ENCODE peak calls at places on chromosomes 1 and 21, in seven cellular contexts. P is GM13976, K is right lobe of liver, Q is MCF 10A, B is PC-3, A is BJ, Y is ovary. I is an unnamed sample.

GRCh38 chr1:193971595-193971994 is 785.2 kb upstream of the B3GALT2 start:
- DNase-seq in P (no peak), K (no peak), A (peak), Y (no peak), Q (peak), B (peak), I (no peak)

GRCh38 chr21:41258617-41259016 is 58.0 kb upstream of the FAM3B start:
- DNase-seq in Y (no peak), B (peak), K (no peak), Q (peak), A (no peak), P (no peak), I (no peak)

GRCh38 chr1:195188821-195189220 is 1419.4 kb downstream of the KCNT2 start:
- DNase-seq in Y (no peak), B (peak), P (no peak), A (no peak), Q (peak), K (no peak), I (no peak)

GRCh38 chr1:44251989-44252625 is 38.8 kb downstream of the DMAP1 start:
- DNase-seq in A (no peak), B (no peak), Q (no peak), K (no peak), P (no peak), Y (no peak), I (no peak)

GRCh38 chr1:10734900-10735602 is 61.4 kb downstream of the CASZ1 start:
- DNase-seq in K (no peak), Y (no peak), P (no peak), Q (no peak), A (no peak), B (no peak), I (peak)

GRCh38 chr1:209235170-209235569 is 348.3 kb upstream of the CAMK1G start:
- DNase-seq in Y (no peak), B (no peak), A (no peak), Q (no peak), K (no peak), P (no peak), I (no peak)

GRCh38 chr1:86714561-86715244 is 10.3 kb downstream of the SH3GLB1 start:
- DNase-seq in A (no peak), Y (no peak), Q (peak), P (no peak), K (no peak), B (peak), I (no peak)

GRCh38 chr1:221712776-221713431 is 29.0 kb downstream of the DUSP10 start:
- DNase-seq in B (peak), A (no peak), P (peak), Q (no peak), Y (no peak), K (no peak), I (no peak)

GRCh38 chr1:28178690-28179485 is 2.4 kb upstream of the PTAFR start:
- DNase-seq in P (no peak), Y (no peak), B (no peak), K (no peak), Q (no peak), A (no peak), I (no peak)

GRCh38 chr1:63640633-63641567 is 47.7 kb downstream of the PGM1 start:
- DNase-seq in Y (no peak), P (no peak), A (no peak), Q (no peak), B (no peak), K (no peak), I (no peak)

GRCh38 chr21:33286600-33287456 is 20.7 kb downstream of the IL10RB start:
- DNase-seq in Q (peak), B (peak), P (no peak), A (no peak), K (no peak), Y (peak), I (no peak)

GRCh38 chr1:33641099-33641830 is 168.8 kb downstream of the ZSCAN20 start:
- DNase-seq in A (no peak), K (no peak), Y (no peak), Q (peak), B (peak), P (no peak), I (peak)

GRCh38 chr1:93579891-93580290 is 101.7 kb downstream of the BCAR3 start:
- DNase-seq in Y (peak), K (no peak), Q (peak), A (peak), B (peak), P (no peak), I (no peak)

GRCh38 chr1:95438213-95438948 is 204.4 kb downstream of the RWDD3 start:
- DNase-seq in Q (no peak), Y (no peak), K (no peak), A (no peak), P (no peak), B (no peak), I (no peak)

GRCh38 chr1:31571340-31572295 is 4.7 kb upstream of the TINAGL1 start:
- DNase-seq in A (no peak), B (no peak), Q (no peak), P (peak), Y (no peak), K (no peak), I (no peak)

GRCh38 chr1:162633327-162633762 is 1.1 kb downstream of the DDR2 start:
- DNase-seq in P (peak), Q (no peak), B (no peak), Y (no peak), A (no peak), K (no peak), I (no peak)

GRCh38 chr1:161131721-161132409 is 602 bp downstream of the DEDD start:
- DNase-seq in Y (no peak), B (no peak), K (no peak), P (no peak), A (no peak), Q (peak), I (peak)

GRCh38 chr1:54084794-54085193 is 31.4 kb downstream of the TCEANC2 start:
- DNase-seq in B (no peak), P (no peak), Y (no peak), A (no peak), Q (no peak), K (no peak), I (no peak)

GRCh38 chr1:213585402-213585801 is 402.4 kb upstream of the PROX1 start:
- DNase-seq in Y (no peak), B (no peak), Q (no peak), P (no peak), A (no peak), K (no peak), I (no peak)

GRCh38 chr1:207049514-207049913 is 1.5 kb downstream of the YOD1 start:
- DNase-seq in Y (no peak), K (no peak), Q (no peak), A (no peak), B (no peak), P (no peak), I (no peak)

GRCh38 chr1:32195972-32196823 is 4.2 kb upstream of the CCDC28B start:
- DNase-seq in A (no peak), Y (no peak), K (no peak), P (no peak), Q (no peak), B (no peak), I (no peak)

GRCh38 chr1:147336290-147336689 is 93.8 kb downstream of the CHD1L start:
- DNase-seq in Y (no peak), A (no peak), K (no peak), B (no peak), P (no peak), Q (no peak), I (no peak)

GRCh38 chr1:119316870-119317416 is 51.6 kb upstream of the HAO2 start:
- DNase-seq in Y (no peak), A (no peak), P (no peak), Q (no peak), K (no peak), B (peak), I (peak)

DNA sequence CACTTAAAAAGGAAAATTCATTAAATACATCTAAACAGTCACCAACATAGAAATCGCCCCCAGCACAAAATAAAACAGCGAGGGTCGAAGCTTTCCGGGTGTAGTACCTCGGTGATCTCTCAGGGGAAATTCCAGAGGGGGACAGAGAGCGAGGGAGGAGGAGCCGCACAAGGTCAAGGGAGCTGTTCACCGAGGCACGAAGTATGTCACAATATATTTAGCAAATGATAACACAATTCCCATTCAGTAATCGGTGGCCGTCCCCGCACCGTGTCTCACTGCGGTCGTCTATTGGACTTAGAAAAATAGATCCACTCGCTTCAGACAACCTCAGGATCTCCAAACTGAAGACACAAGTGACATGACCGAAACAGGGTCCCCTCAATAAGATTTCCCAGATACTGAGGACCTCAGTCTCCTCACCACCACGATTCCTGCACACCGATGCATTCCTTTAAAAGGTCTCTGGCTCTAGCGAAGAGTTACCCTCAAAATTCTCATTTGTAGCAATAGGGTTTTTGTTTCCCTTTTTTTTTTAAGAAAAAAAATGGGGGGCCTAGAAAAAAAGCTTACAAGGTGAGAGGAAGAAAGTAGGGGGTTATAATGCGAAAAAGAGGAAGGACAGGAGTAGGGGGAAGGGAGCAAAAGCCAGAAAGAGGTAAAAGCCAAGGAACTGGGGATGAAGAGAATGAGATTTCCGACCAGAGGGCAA is 1.1 kb downstream of the LPGAT1 start:
- DNase-seq in P (no peak), K (peak), A (no peak), Q (peak), B (no peak), Y (peak), I (peak)
- TF ChIP-seq CTCF in P (no peak), K (peak), A (peak), Q (no peak), B (no peak), Y (no peak), I (peak)

GRCh38 chr1:68281946-68282615 is 49.8 kb upstream of the WLS start:
- DNase-seq in B (no peak), Y (no peak), A (no peak), P (no peak), Q (no peak), K (no peak), I (no peak)
- TF ChIP-seq CTCF in B (peak), Y (no peak), A (no peak), P (no peak), Q (no peak), K (no peak), I (no peak)

GRCh38 chr1:12511516-12512468 is 106.2 kb downstream of the DHRS3 start:
- DNase-seq in Y (no peak), P (no peak), A (no peak), Q (no peak), B (no peak), K (no peak), I (peak)

GRCh38 chr1:12515234-12515633 is 102.8 kb downstream of the DHRS3 start:
- DNase-seq in Q (no peak), K (no peak), A (no peak), Y (no peak), P (no peak), B (no peak), I (no peak)

GRCh38 chr1:12516741-12517140 is 101.3 kb downstream of the DHRS3 start:
- DNase-seq in B (no peak), P (no peak), Q (no peak), A (no peak), Y (no peak), K (no peak), I (no peak)

GRCh38 chr1:12513176-12513575 is 104.8 kb downstream of the DHRS3 start:
- DNase-seq in A (no peak), K (no peak), B (no peak), Q (no peak), P (no peak), Y (no peak), I (no peak)

GRCh38 chr1:12514597-12514996 is 103.4 kb downstream of the DHRS3 start:
- DNase-seq in P (no peak), A (no peak), B (no peak), K (no peak), Y (no peak), Q (no peak), I (no peak)
- TF ChIP-seq CTCF in P (no peak), A (no peak), B (no peak), K (no peak), Y (no peak), Q (no peak), I (no peak)

GRCh38 chr1:81808760-81809159 is 8.0 kb downstream of the ADGRL2 start:
- DNase-seq in A (no peak), Q (no peak), B (peak), K (no peak), P (no peak), Y (no peak), I (peak)
- TF ChIP-seq CTCF in A (no peak), Q (no peak), B (peak), K (peak), P (no peak), Y (no peak), I (no peak)

GRCh38 chr1:37035828-37036666 is 1.7 kb upstream of the GRIK3 start:
- DNase-seq in Q (no peak), Y (no peak), P (peak), A (no peak), B (no peak), K (no peak), I (peak)

GRCh38 chr1:37038703-37039093 is 4.4 kb upstream of the GRIK3 start:
- DNase-seq in K (no peak), A (no peak), Y (no peak), P (no peak), B (no peak), Q (no peak), I (no peak)

GRCh38 chr1:37036667-37037053 is 2.3 kb upstream of the GRIK3 start:
- DNase-seq in A (no peak), P (no peak), K (no peak), B (no peak), Q (no peak), Y (no peak), I (no peak)

GRCh38 chr1:37037675-37038074 is 3.4 kb upstream of the GRIK3 start:
- DNase-seq in Q (no peak), P (no peak), A (no peak), Y (no peak), B (no peak), K (no peak), I (no peak)

GRCh38 chr1:37038079-37038702 is 3.9 kb upstream of the GRIK3 start:
- DNase-seq in Q (peak), K (no peak), A (no peak), Y (no peak), P (no peak), B (peak), I (peak)
- TF ChIP-seq CTCF in Q (no peak), K (no peak), A (no peak), Y (no peak), P (no peak), B (peak), I (peak)

DNA sequence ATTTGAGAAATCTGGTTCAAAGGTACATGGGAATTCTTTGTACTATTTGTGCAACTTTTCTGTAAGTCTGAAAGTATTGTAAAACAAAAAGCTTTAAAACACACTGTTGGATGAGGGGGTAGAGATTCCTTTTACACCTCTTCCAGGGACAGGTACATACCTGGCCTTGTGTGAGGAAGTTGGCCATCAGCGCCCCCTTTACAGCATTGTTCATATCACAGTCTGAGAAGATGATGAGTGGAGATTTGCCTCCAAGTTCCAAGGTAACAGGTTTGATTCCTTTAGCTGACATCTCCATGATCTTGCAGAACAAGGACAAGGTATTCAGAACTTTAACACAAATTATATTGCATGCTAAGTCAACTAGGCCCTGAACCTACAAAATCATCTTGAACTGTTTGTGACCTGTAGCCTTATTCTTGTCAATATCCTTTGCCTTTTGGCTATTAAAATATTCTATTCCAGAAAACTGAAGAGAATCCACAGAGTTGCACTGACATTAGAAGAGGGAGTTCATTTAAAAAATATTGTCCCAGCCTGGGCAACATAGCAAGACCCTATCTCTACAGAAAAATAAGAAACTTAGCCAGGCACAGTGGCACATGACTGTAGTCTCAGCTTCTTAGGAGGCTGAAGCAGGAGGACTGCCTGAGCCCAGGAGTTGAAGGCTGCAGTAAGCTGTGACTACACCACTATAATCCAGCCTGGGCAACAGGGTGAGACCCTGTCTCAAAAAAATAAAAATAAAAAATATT is 18.9 kb downstream of the ALDH9A1 start:
- DNase-seq in K (no peak), Y (no peak), B (peak), A (no peak), P (no peak), Q (peak), I (no peak)
- TF ChIP-seq CTCF in K (no peak), Y (no peak), B (peak), A (no peak), P (no peak), Q (no peak), I (no peak)

GRCh38 chr1:87897486-87897885 is 568.8 kb downstream of the LMO4 start:
- DNase-seq in P (no peak), K (no peak), Y (no peak), Q (no peak), B (no peak), A (no peak), I (no peak)

GRCh38 chr1:87888456-87888855 is 559.8 kb downstream of the LMO4 start:
- DNase-seq in B (peak), P (no peak), Y (no peak), A (peak), K (no peak), Q (no peak), I (no peak)

GRCh38 chr1:87899746-87900145 is 571.1 kb downstream of the LMO4 start:
- DNase-seq in K (no peak), B (no peak), Y (no peak), Q (no peak), P (no peak), A (no peak), I (no peak)

GRCh38 chr1:87898401-87898800 is 569.7 kb downstream of the LMO4 start:
- DNase-seq in A (peak), B (no peak), Q (no peak), Y (no peak), K (no peak), P (no peak), I (no peak)

DNA sequence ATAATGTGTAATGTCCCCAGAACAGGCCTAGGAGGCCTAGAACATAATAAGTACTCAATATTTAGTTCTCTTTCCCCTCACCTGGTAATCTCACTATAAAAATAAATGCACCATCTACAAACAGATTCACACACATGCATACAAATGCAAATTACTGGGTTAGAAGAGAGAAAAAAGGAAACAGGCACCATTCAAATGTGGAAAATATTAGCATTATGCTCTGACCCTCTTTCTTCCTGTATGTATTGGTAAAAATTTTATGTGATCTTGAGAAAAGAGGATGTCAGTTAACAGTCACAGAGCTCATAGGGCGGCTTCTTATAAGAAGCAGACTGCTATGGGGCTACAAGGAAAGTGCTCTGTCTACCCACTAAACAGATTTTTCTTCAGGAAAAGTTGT is 565.4 kb downstream of the LMO4 start:
- DNase-seq in K (no peak), B (no peak), Y (no peak), A (no peak), Q (no peak), P (no peak), I (no peak)
- TF ChIP-seq CTCF in K (no peak), B (no peak), Y (no peak), A (no peak), Q (no peak), P (no peak), I (no peak)